ENCODE peak calls at places on chromosomes 13 and 19, in six cellular contexts. One of them, this sample, is unnamed.

GRCh38 chr13:93216122-93216521 is 10.5 kb upstream of the GPC6 start:
- DNase-seq in NCI-H526 treated with DMSO at 0.1 percent for 48 hours: no peak
- DNase-seq in GM12864: no peak
- DNase-seq in heart right ventricle: no peak
- DNase-seq in stimulated activated CD8-positive, alpha-beta memory T cell treated with anti-CD3 and anti-CD28 coated beads, Interleukin-2, amount 100 ng/mL, for 1 hour: no peak
- DNase-seq in AG04449: no peak
- DNase-seq in this sample: no peak

GRCh38 chr13:50699874-50700663 is 143.4 kb downstream of the DLEU7 start:
- DNase-seq in NCI-H526 treated with DMSO at 0.1 percent for 48 hours: no peak
- DNase-seq in AG04449: no peak
- DNase-seq in GM12864: no peak
- DNase-seq in heart right ventricle: no peak
- DNase-seq in stimulated activated CD8-positive, alpha-beta memory T cell treated with anti-CD3 and anti-CD28 coated beads, Interleukin-2, amount 100 ng/mL, for 1 hour: no peak
- DNase-seq in this sample: no peak

GRCh38 chr13:28268800-28269223 is 130.5 kb downstream of the PAN3 start:
- DNase-seq in AG04449: no peak
- DNase-seq in NCI-H526 treated with DMSO at 0.1 percent for 48 hours: no peak
- DNase-seq in GM12864: peak
- DNase-seq in heart right ventricle: no peak
- DNase-seq in stimulated activated CD8-positive, alpha-beta memory T cell treated with anti-CD3 and anti-CD28 coated beads, Interleukin-2, amount 100 ng/mL, for 1 hour: no peak
- DNase-seq in this sample: no peak

GRCh38 chr19:7779631-7780486 is 16.8 kb downstream of the CLEC4M start:
- DNase-seq in AG04449: no peak
- DNase-seq in NCI-H526 treated with DMSO at 0.1 percent for 48 hours: no peak
- DNase-seq in stimulated activated CD8-positive, alpha-beta memory T cell treated with anti-CD3 and anti-CD28 coated beads, Interleukin-2, amount 100 ng/mL, for 1 hour: no peak
- DNase-seq in GM12864: no peak
- DNase-seq in heart right ventricle: no peak
- DNase-seq in this sample: no peak

GRCh38 chr13:27006519-27007161 is 165.0 kb downstream of the USP12 start:
- DNase-seq in NCI-H526 treated with DMSO at 0.1 percent for 48 hours: peak
- DNase-seq in GM12864: no peak
- DNase-seq in stimulated activated CD8-positive, alpha-beta memory T cell treated with anti-CD3 and anti-CD28 coated beads, Interleukin-2, amount 100 ng/mL, for 1 hour: no peak
- DNase-seq in AG04449: no peak
- DNase-seq in heart right ventricle: no peak
- DNase-seq in this sample: peak

GRCh38 chr19:5913739-5914357 is at the start of gene CAPS:
- DNase-seq in NCI-H526 treated with DMSO at 0.1 percent for 48 hours: no peak
- DNase-seq in heart right ventricle: peak
- DNase-seq in stimulated activated CD8-positive, alpha-beta memory T cell treated with anti-CD3 and anti-CD28 coated beads, Interleukin-2, amount 100 ng/mL, for 1 hour: no peak
- DNase-seq in GM12864: no peak
- DNase-seq in AG04449: no peak
- DNase-seq in this sample: peak

GRCh38 chr13:102227696-102228095 is 174.2 kb downstream of the FGF14 start:
- DNase-seq in heart right ventricle: no peak
- DNase-seq in GM12864: no peak
- DNase-seq in AG04449: no peak
- DNase-seq in NCI-H526 treated with DMSO at 0.1 percent for 48 hours: no peak
- DNase-seq in stimulated activated CD8-positive, alpha-beta memory T cell treated with anti-CD3 and anti-CD28 coated beads, Interleukin-2, amount 100 ng/mL, for 1 hour: no peak
- DNase-seq in this sample: no peak

GRCh38 chr19:57559008-57559403 is 657 bp downstream of the ZNF550 start:
- DNase-seq in AG04449: no peak
- DNase-seq in stimulated activated CD8-positive, alpha-beta memory T cell treated with anti-CD3 and anti-CD28 coated beads, Interleukin-2, amount 100 ng/mL, for 1 hour: no peak
- DNase-seq in GM12864: no peak
- DNase-seq in NCI-H526 treated with DMSO at 0.1 percent for 48 hours: no peak
- DNase-seq in heart right ventricle: peak
- DNase-seq in this sample: peak

GRCh38 chr19:41928754-41929535 is 696 bp upstream of the ERFL start:
- DNase-seq in NCI-H526 treated with DMSO at 0.1 percent for 48 hours: no peak
- DNase-seq in AG04449: no peak
- DNase-seq in stimulated activated CD8-positive, alpha-beta memory T cell treated with anti-CD3 and anti-CD28 coated beads, Interleukin-2, amount 100 ng/mL, for 1 hour: no peak
- DNase-seq in heart right ventricle: no peak
- DNase-seq in GM12864: no peak
- DNase-seq in this sample: peak

GRCh38 chr19:46021531-46022041 is 1.3 kb downstream of the PGLYRP1 start:
- DNase-seq in heart right ventricle: no peak
- DNase-seq in NCI-H526 treated with DMSO at 0.1 percent for 48 hours: no peak
- DNase-seq in GM12864: no peak
- DNase-seq in AG04449: no peak
- DNase-seq in stimulated activated CD8-positive, alpha-beta memory T cell treated with anti-CD3 and anti-CD28 coated beads, Interleukin-2, amount 100 ng/mL, for 1 hour: no peak
- DNase-seq in this sample: peak

GRCh38 chr13:50994651-50995050 is 85.1 kb downstream of the RNASEH2B start:
- DNase-seq in GM12864: no peak
- DNase-seq in stimulated activated CD8-positive, alpha-beta memory T cell treated with anti-CD3 and anti-CD28 coated beads, Interleukin-2, amount 100 ng/mL, for 1 hour: no peak
- DNase-seq in AG04449: no peak
- DNase-seq in heart right ventricle: no peak
- DNase-seq in NCI-H526 treated with DMSO at 0.1 percent for 48 hours: no peak
- DNase-seq in this sample: no peak

GRCh38 chr13:113364371-113364932 is 522 bp upstream of the GRTP1 start:
- DNase-seq in heart right ventricle: no peak
- DNase-seq in stimulated activated CD8-positive, alpha-beta memory T cell treated with anti-CD3 and anti-CD28 coated beads, Interleukin-2, amount 100 ng/mL, for 1 hour: no peak
- DNase-seq in GM12864: no peak
- DNase-seq in AG04449: no peak
- DNase-seq in NCI-H526 treated with DMSO at 0.1 percent for 48 hours: no peak
- DNase-seq in this sample: no peak

GRCh38 chr13:49936943-49937273 is 768 bp upstream of the SPRYD7 start:
- DNase-seq in NCI-H526 treated with DMSO at 0.1 percent for 48 hours: no peak
- DNase-seq in GM12864: no peak
- DNase-seq in stimulated activated CD8-positive, alpha-beta memory T cell treated with anti-CD3 and anti-CD28 coated beads, Interleukin-2, amount 100 ng/mL, for 1 hour: no peak
- DNase-seq in heart right ventricle: peak
- DNase-seq in AG04449: no peak
- DNase-seq in this sample: peak